ENCODE peak calls at places on chromosomes 5 and 9, in six cellular contexts. J, G, I, L, O and P are unnamed samples.

GRCh38 chr9:136247551-136247916 is 1.9 kb upstream of the QSOX2 start:
- DNase-seq in G (no peak), J (no peak), O (no peak), L (no peak), I (no peak), P (no peak)

GRCh38 chr5:59193616-59194319 is 610.9 kb downstream of the RAB3C start:
- DNase-seq in I (no peak), O (no peak), G (peak), J (no peak), L (no peak), P (no peak)

GRCh38 chr9:10612649-10613398 is at the start of gene PTPRD:
- DNase-seq in O (no peak), G (peak), I (peak), J (no peak), L (no peak), P (no peak)

GRCh38 chr5:114305402-114306207 is 56.3 kb upstream of the KCNN2 start:
- DNase-seq in J (no peak), I (peak), L (no peak), G (peak), O (no peak), P (no peak)

GRCh38 chr5:14109041-14109747 is 33.9 kb upstream of the TRIO start:
- DNase-seq in O (no peak), J (no peak), G (peak), I (no peak), L (no peak), P (peak)

GRCh38 chr9:19631181-19631580 is 157.7 kb downstream of the SLC24A2 start:
- DNase-seq in O (no peak), G (no peak), L (no peak), J (no peak), I (peak), P (no peak)

GRCh38 chr5:167987490-167988270 is 303.8 kb upstream of the WWC1 start:
- DNase-seq in J (no peak), I (no peak), L (no peak), G (no peak), O (no peak), P (no peak)

GRCh38 chr5:124446125-124446524 is 300.3 kb downstream of the ZNF608 start:
- DNase-seq in I (no peak), G (no peak), O (no peak), L (no peak), J (no peak), P (no peak)

GRCh38 chr5:178324481-178325310 is 92.1 kb upstream of the PHYKPL start:
- DNase-seq in I (no peak), G (no peak), J (no peak), O (no peak), L (no peak), P (no peak)

GRCh38 chr5:156394642-156395393 is 67.9 kb downstream of the SGCD start:
- DNase-seq in G (no peak), L (no peak), O (no peak), J (no peak), I (no peak), P (no peak)

GRCh38 chr9:37029776-37030590 is 4.1 kb downstream of the PAX5 start:
- DNase-seq in I (no peak), G (peak), L (no peak), O (no peak), J (no peak), P (no peak)